ENCODE peak calls at places on chromosomes 7 and 10, in six cellular contexts. V is cardiac muscle cell, H is mesothelial cell of epicardium, E is Daoy, A is psoas muscle, M is GM03348. T is an unnamed sample.
A peak's percentile ranks its signal among the peaks of the same experiment; 100 is the strongest.

GRCh38 chr7:117873056-117873932 is at the start of gene CTTNBP2:
- DNase-seq in V (peak; percentile 89), H (peak; percentile 31), E (peak; percentile 79), A (peak; percentile 59), M (peak; percentile 63), T (peak; percentile 32)

GRCh38 chr7:122901250-122901649 is 15.0 kb upstream of the CADPS2 start:
- DNase-seq in V (no peak), H (no peak), E (no peak), A (no peak), M (no peak), T (no peak)

GRCh38 chr7:137757146-137757925 is 89.4 kb downstream of the DGKI start:
- DNase-seq in V (no peak), H (no peak), E (peak; percentile 83), A (no peak), M (peak; percentile 41), T (no peak)

GRCh38 chr10:88243847-88244730 is 339.0 kb downstream of the RNLS start:
- DNase-seq in V (peak; percentile 51), H (no peak), E (peak; percentile 57), A (peak; percentile 57), M (no peak), T (no peak)

GRCh38 chr10:12473491-12473890 is 124.1 kb downstream of the CAMK1D start:
- DNase-seq in V (no peak), H (no peak), E (no peak), A (no peak), M (no peak), T (no peak)

GRCh38 chr7:134986363-134987231 is at the start of gene AGBL3:
- DNase-seq in V (peak; percentile 98), H (peak; percentile 83), E (peak; percentile 99), A (peak; percentile 97), M (peak; percentile 96), T (peak; percentile 96)

GRCh38 chr10:127976701-127977367 is 69.9 kb downstream of the PTPRE start:
- DNase-seq in V (no peak), H (no peak), E (peak; percentile 32), A (no peak), M (no peak), T (no peak)

GRCh38 chr7:2601907-2602735 is 29.7 kb upstream of the TTYH3 start:
- DNase-seq in V (no peak), H (no peak), E (no peak), A (no peak), M (no peak), T (no peak)

GRCh38 chr7:92648082-92648481 is 57.9 kb upstream of the FAM133B start:
- DNase-seq in V (no peak), H (no peak), E (no peak), A (no peak), M (no peak), T (no peak)

GRCh38 chr7:146961617-146962016 is 845.0 kb downstream of the CNTNAP2 start:
- DNase-seq in V (no peak), H (no peak), E (no peak), A (no peak), M (peak; percentile 84), T (no peak)

GRCh38 chr10:53109320-53109719 is 336.7 kb upstream of the MBL2 start:
- DNase-seq in V (no peak), H (no peak), E (no peak), A (no peak), M (no peak), T (no peak)

T was measured in NCI-H1930.